ENCODE peak calls at places on chromosomes 4 and X, in eight cellular contexts. N, O, M, L, R, W, C and P are unnamed samples.

GRCh38 chr4:8391972-8392371 is 48.6 kb downstream of the ACOX3 start:
- DNase-seq in N (no peak), O (peak), M (peak), L (no peak), R (no peak), W (peak), C (peak), P (no peak)

GRCh38 chr4:108148316-108148715 is 20.4 kb downstream of the LEF1 start:
- DNase-seq in N (no peak), O (no peak), M (no peak), L (no peak), R (no peak), W (no peak), C (no peak), P (no peak)

GRCh38 chr4:125765936-125766335 is 451.2 kb downstream of the FAT4 start:
- DNase-seq in N (no peak), O (no peak), M (peak), L (no peak), R (no peak), W (no peak), C (no peak), P (no peak)

GRCh38 chrX:13432776-13433605 is 113.1 kb upstream of the ATXN3L start:
- DNase-seq in N (no peak), O (no peak), M (peak), L (no peak), R (no peak), W (no peak), C (no peak), P (no peak)

GRCh38 chr4:37827802-37828321 is 1.4 kb downstream of the PGM2 start:
- DNase-seq in N (no peak), O (no peak), M (no peak), L (no peak), R (no peak), W (no peak), C (no peak), P (no peak)

GRCh38 chrX:69069086-69069445 is 96.2 kb downstream of the PJA1 start:
- DNase-seq in N (no peak), O (no peak), M (no peak), L (no peak), R (no peak), W (no peak), C (no peak), P (no peak)

GRCh38 chr4:4395849-4396627 is 9.1 kb downstream of the NSG1 start:
- DNase-seq in N (peak), O (peak), M (peak), L (no peak), R (no peak), W (no peak), C (no peak), P (no peak)

GRCh38 chr4:57231781-57232180 is 121.6 kb upstream of the IGFBP7 start:
- DNase-seq in N (no peak), O (no peak), M (peak), L (no peak), R (no peak), W (no peak), C (no peak), P (no peak)

GRCh38 chr4:140363558-140363957 is 9.9 kb upstream of the SCOC start:
- DNase-seq in N (no peak), O (no peak), M (no peak), L (no peak), R (no peak), W (no peak), C (no peak), P (no peak)

GRCh38 chr4:10305816-10306215 is 151.4 kb downstream of the ZNF518B start:
- DNase-seq in N (no peak), O (no peak), M (no peak), L (no peak), R (no peak), W (no peak), C (no peak), P (no peak)

GRCh38 chrX:17527135-17527701 is 152.2 kb downstream of the NHS start:
- DNase-seq in N (no peak), O (peak), M (no peak), L (no peak), R (no peak), W (no peak), C (no peak), P (no peak)

GRCh38 chr4:31411606-31412005 is 691.4 kb downstream of the PCDH7 start:
- DNase-seq in N (no peak), O (peak), M (peak), L (no peak), R (no peak), W (no peak), C (no peak), P (no peak)

GRCh38 chrX:48043056-48043455 is 28.4 kb downstream of the ZNF630 start:
- DNase-seq in N (no peak), O (no peak), M (no peak), L (no peak), R (no peak), W (no peak), C (no peak), P (no peak)

GRCh38 chr4:33091961-33092360 is 2371.8 kb downstream of the PCDH7 start:
- DNase-seq in N (no peak), O (no peak), M (no peak), L (no peak), R (no peak), W (no peak), C (no peak), P (no peak)

GRCh38 chr4:3869661-3870566 is 103.7 kb downstream of the ADRA2C start:
- DNase-seq in N (no peak), O (no peak), M (no peak), L (no peak), R (no peak), W (no peak), C (no peak), P (no peak)

GRCh38 chr4:126850286-126850685 is 782.5 kb upstream of the INTU start:
- DNase-seq in N (no peak), O (peak), M (peak), L (no peak), R (peak), W (no peak), C (peak), P (no peak)

GRCh38 chr4:94412019-94413017 is 39.4 kb upstream of the PDLIM5 start:
- DNase-seq in N (no peak), O (peak), M (peak), L (no peak), R (no peak), W (no peak), C (no peak), P (no peak)

GRCh38 chrX:109732319-109732779 is 708 bp downstream of the ACSL4 start:
- DNase-seq in N (no peak), O (no peak), M (peak), L (no peak), R (peak), W (peak), C (peak), P (peak)

GRCh38 chr4:147110968-147111367 is 165.3 kb upstream of the TTC29 start:
- DNase-seq in N (no peak), O (peak), M (peak), L (no peak), R (no peak), W (no peak), C (no peak), P (no peak)

GRCh38 chr4:104826171-104826570 is 320.5 kb upstream of the TET2 start:
- DNase-seq in N (no peak), O (peak), M (no peak), L (no peak), R (no peak), W (no peak), C (no peak), P (no peak)

GRCh38 chr4:128863314-128864075 is 54.0 kb downstream of the JADE1 start:
- DNase-seq in N (peak), O (peak), M (peak), L (no peak), R (peak), W (peak), C (peak), P (peak)

GRCh38 chr4:1533501-1534064 is 127.3 kb upstream of the NKX1-1 start:
- DNase-seq in N (no peak), O (no peak), M (no peak), L (no peak), R (no peak), W (no peak), C (no peak), P (no peak)

GRCh38 chrX:40100141-40100536 is 2.4 kb upstream of the BCOR start:
- DNase-seq in N (peak), O (peak), M (peak), L (no peak), R (no peak), W (no peak), C (no peak), P (no peak)

GRCh38 chr4:8653326-8654000 is 60.9 kb downstream of the CPZ start:
- DNase-seq in N (peak), O (no peak), M (no peak), L (no peak), R (no peak), W (no peak), C (no peak), P (no peak)

GRCh38 chrX:10741003-10741402 is 120.6 kb upstream of the MID1 start:
- DNase-seq in N (no peak), O (no peak), M (no peak), L (no peak), R (no peak), W (no peak), C (no peak), P (no peak)

GRCh38 chrX:16335181-16335580 is 167.9 kb downstream of the MAGEB17 start:
- DNase-seq in N (no peak), O (no peak), M (no peak), L (no peak), R (no peak), W (no peak), C (no peak), P (no peak)

GRCh38 chr4:125085-125820 is 952 bp downstream of the ZNF718 start:
- DNase-seq in N (peak), O (peak), M (peak), L (no peak), R (peak), W (peak), C (no peak), P (peak)

GRCh38 chr4:113468165-113469022 is 293.1 kb downstream of the CAMK2D start:
- DNase-seq in N (peak), O (peak), M (peak), L (no peak), R (peak), W (peak), C (peak), P (peak)

GRCh38 chrX:133722756-133723155 is 262.6 kb downstream of the GPC3 start:
- DNase-seq in N (no peak), O (no peak), M (no peak), L (no peak), R (no peak), W (no peak), C (no peak), P (no peak)